ENCODE peak calls at places on chromosomes 13 and 19, in seven cellular contexts. O is mammary epithelial cell, G is H1, S is astrocyte, K is PC-9, U is endothelial cell of umbilical vein, N is neural progenitor cell. L is an unnamed sample.

GRCh38 chr19:29526730-29527499 is 1.1 kb downstream of the VSTM2B start:
- DNase-seq in K (no peak), S (no peak), U (no peak), G (no peak), O (peak; percentile 5), N (peak; percentile 68), L (no peak)

GRCh38 chr19:47760632-47760999 is 15.3 kb downstream of the NOP53 start:
- DNase-seq in N (no peak), S (no peak), O (no peak), G (no peak), K (no peak), U (no peak), L (no peak)

GRCh38 chr19:40424637-40425449 is 949 bp downstream of the SERTAD1 start:
- DNase-seq in G (no peak), K (no peak), N (peak; percentile 50), U (peak; percentile 32), S (no peak), O (no peak), L (peak; percentile 23)

GRCh38 chr13:57491318-57491717 is 140.2 kb upstream of the PCDH17 start:
- DNase-seq in N (no peak), G (no peak), S (no peak), O (no peak), K (no peak), U (no peak), L (no peak)

GRCh38 chr19:39389621-39390414 is 1.1 kb downstream of the PAF1 start:
- DNase-seq in G (no peak), O (no peak), N (no peak), U (no peak), S (no peak), K (no peak), L (no peak)

GRCh38 chr19:5434970-5435641 is 20.1 kb upstream of the ZNRF4 start:
- DNase-seq in U (no peak), O (peak; percentile 78), G (no peak), S (peak; percentile 96), N (no peak), K (no peak), L (peak; percentile 98)

GRCh38 chr19:41427647-41428480 is 690 bp upstream of the B3GNT8 start:
- DNase-seq in O (no peak), N (peak; percentile 21), K (no peak), S (no peak), U (peak; percentile 28), G (no peak), L (peak; percentile 27)

GRCh38 chr13:90510319-90510718 is 837.2 kb upstream of the MIR17HG start:
- DNase-seq in O (peak; percentile 5), U (no peak), K (no peak), S (peak; percentile 5), G (no peak), N (no peak), L (no peak)

GRCh38 chr19:17950310-17951150 is 16.4 kb upstream of the KCNN1 start:
- DNase-seq in K (peak; percentile 37), O (no peak), N (peak; percentile 67), U (peak; percentile 8), S (no peak), G (no peak), L (no peak)

GRCh38 chr19:17610384-17610783 is 54.9 kb downstream of the COLGALT1 start:
- DNase-seq in K (no peak), O (peak; percentile 11), G (no peak), S (no peak), U (peak; percentile 14), N (no peak), L (peak; percentile 13)

GRCh38 chr19:37941820-37942515 is 35.0 kb downstream of the SIPA1L3 start:
- DNase-seq in N (peak; percentile 26), G (no peak), O (no peak), U (no peak), K (peak; percentile 48), S (no peak), L (no peak)

GRCh38 chr19:45547965-45548609 is 36.5 kb downstream of the OPA3 start:
- DNase-seq in O (peak; percentile 94), N (no peak), G (no peak), U (no peak), S (no peak), K (peak; percentile 90), L (peak; percentile 19)

GRCh38 chr13:112346173-112346898 is 29.8 kb upstream of the SPACA7 start:
- DNase-seq in O (no peak), N (peak; percentile 68), K (no peak), U (no peak), S (no peak), G (no peak), L (no peak)

GRCh38 chr19:38837656-38838121 is 6.1 kb upstream of the ECH1 start:
- DNase-seq in G (no peak), N (no peak), U (no peak), S (no peak), O (peak; percentile 90), K (peak; percentile 59), L (no peak)

GRCh38 chr13:67353891-67354459 is 123.8 kb upstream of the PCDH9 start:
- DNase-seq in U (no peak), S (peak; percentile 19), K (no peak), O (no peak), G (no peak), N (no peak), L (peak; percentile 39)

GRCh38 chr19:33339016-33339749 is 34.3 kb upstream of the CEBPG start:
- DNase-seq in G (no peak), U (no peak), N (no peak), K (no peak), S (no peak), O (peak; percentile 72), L (no peak)

GRCh38 chr19:16588824-16589577 is 16.8 kb upstream of the SLC35E1 start:
- DNase-seq in U (no peak), N (no peak), G (no peak), O (no peak), S (no peak), K (no peak), L (no peak)

GRCh38 chr19:16588089-16588823 is 16.0 kb upstream of the SLC35E1 start:
- DNase-seq in S (peak; percentile 34), O (peak; percentile 19), G (no peak), K (no peak), U (peak; percentile 79), N (no peak), L (peak; percentile 50)

GRCh38 chr19:16585808-16586476 is 13.7 kb upstream of the SLC35E1 start:
- DNase-seq in G (no peak), U (no peak), N (no peak), O (peak; percentile 41), K (no peak), S (no peak), L (no peak)

GRCh38 chr19:16586477-16586871 is 14.3 kb upstream of the SLC35E1 start:
- DNase-seq in O (no peak), S (no peak), K (no peak), U (no peak), G (no peak), N (no peak), L (no peak)

GRCh38 chr19:16587031-16588023 is 15.1 kb upstream of the SLC35E1 start:
- DNase-seq in K (no peak), S (peak; percentile 58), N (no peak), O (peak; percentile 61), G (no peak), U (no peak), L (peak; percentile 9)
- H3K4me3 ChIP-seq in K (no peak overlapping the region), S (no peak overlapping the region), N (no peak overlapping the region), O (no peak overlapping the region), G (no peak overlapping the region), U (no peak overlapping the region), L (no peak overlapping the region)

DNA sequence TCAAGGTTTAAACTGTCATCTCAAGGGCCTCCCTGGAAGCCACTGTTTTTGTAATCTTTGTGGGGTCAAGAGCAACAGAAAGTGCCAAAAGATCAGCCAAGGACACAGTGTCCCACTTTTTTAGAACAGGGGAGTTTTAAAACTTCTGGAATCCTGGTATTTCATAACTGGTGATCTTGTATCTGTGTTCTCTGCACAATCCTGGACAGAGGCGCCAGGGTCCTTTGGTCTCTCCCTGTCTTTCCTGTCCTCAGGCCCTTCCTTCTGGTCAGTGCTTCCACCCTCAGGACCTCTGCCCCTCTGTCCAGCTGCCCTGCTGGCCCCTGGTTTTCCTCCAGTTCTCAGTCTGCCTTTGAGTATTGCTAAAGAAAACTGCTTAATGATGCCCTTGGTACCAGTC is 47.3 kb downstream of the WASF3 start:
- DNase-seq in N (no peak), S (no peak), K (no peak), O (no peak), U (no peak), G (no peak), L (no peak)
- H3K9me3 ChIP-seq in N (no peaks in the 10 kb centered on the region), S (no peaks in the 10 kb centered on the region), K (no peaks in the 10 kb centered on the region), O (no peaks in the 10 kb centered on the region), U (no peaks in the 10 kb centered on the region), G (no peaks in the 10 kb centered on the region), L (no peaks in the 10 kb centered on the region)

GRCh38 chr19:6988257-6988656 is 33.0 kb downstream of the MBD3L2B start:
- DNase-seq in N (no peak), K (no peak), U (no peak), O (no peak), G (no peak), S (no peak), L (no peak)
- TF ChIP-seq EZH2 in N (no peak), K (no peak), U (no peak), O (no peak), G (no peak), S (no peak), L (no peak)

GRCh38 chr19:11421607-11422098 is 2.5 kb upstream of the RGL3 start:
- DNase-seq in K (peak; percentile 72), S (no peak), O (no peak), G (peak; percentile 70), N (peak; percentile 61), U (no peak), L (no peak)

GRCh38 chr19:11423804-11424318 is 4.7 kb upstream of the RGL3 start:
- DNase-seq in N (no peak), G (no peak), K (no peak), O (no peak), U (no peak), S (no peak), L (no peak)

GRCh38 chr19:11420894-11421606 is 1.9 kb upstream of the RGL3 start:
- DNase-seq in G (no peak), K (no peak), N (peak; percentile 65), S (no peak), U (no peak), O (no peak), L (no peak)

GRCh38 chr19:11423164-11423803 is 4.2 kb upstream of the RGL3 start:
- DNase-seq in G (no peak), N (no peak), U (no peak), S (no peak), O (no peak), K (no peak), L (no peak)

DNA sequence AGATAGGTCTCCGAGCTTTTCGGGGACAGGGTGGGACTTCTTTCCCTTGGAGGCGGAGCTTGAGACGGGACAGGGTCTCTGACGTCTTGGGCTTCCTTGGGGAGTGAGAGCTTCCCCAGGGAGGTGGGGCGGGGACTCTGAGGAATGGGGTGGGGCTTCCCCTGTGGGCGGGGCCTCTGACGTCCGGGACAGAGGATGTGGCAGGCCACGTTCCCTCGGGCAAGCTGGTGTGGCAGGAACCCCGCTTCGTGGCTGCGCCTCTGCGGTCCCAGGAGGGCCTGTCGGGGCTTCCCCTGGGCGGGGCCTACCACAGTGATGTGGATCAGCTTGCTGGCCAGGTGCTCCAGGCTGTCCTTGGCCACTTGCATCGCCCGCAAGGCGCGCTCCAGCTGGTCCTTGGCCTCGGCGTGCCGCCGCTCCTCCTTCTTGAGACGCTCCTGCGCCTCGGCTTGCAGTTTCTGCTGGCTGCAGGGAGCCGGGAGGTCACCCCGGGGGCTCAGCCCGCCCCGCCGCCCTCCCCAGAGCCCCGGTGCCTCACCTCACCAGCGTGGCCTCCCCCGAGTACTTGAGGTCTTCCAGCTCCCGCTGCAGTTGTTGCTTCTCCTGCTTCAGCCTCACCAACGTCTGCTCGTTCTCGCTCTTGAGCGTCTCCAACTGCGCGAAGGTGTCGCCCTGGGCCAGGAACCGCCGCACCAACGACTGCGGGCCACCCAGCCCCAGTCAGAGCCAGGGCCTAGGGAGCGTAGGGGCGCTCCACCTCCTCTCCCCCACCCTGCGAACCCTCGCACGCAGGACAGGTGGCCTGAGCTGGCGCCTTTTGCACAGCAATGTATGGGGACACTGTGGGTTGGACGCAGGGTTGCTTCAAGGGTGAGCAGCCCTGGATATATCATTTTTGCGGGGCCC is 3.3 kb upstream of the RGL3 start:
- DNase-seq in N (peak; percentile 64), S (no peak), U (peak; percentile 25), O (peak; percentile 91), G (peak; percentile 88), K (peak; percentile 98), L (peak; percentile 17)
- H3K4me3 ChIP-seq in N (peak overlapping the region; percentile 30), S (no peak overlapping the region), U (no peak overlapping the region), O (no peak overlapping the region), G (peak overlapping the region; percentile 68), K (peak overlapping the region; percentile 49), L (no peak overlapping the region)

L was measured in fibroblast of lung.